ENCODE peak calls at places on chromosomes 16 and 17, in eight cellular contexts. O is psoas muscle, C is stomach, B is ascending aorta, T is OCI-LY7, X is body of pancreas, U is H9, H is tibial artery. W is an unnamed sample.

GRCh38 chr17:4175921-4176802 is 33.2 kb downstream of the CYB5D2 start:
- DNase-seq in O (no peak), C (no peak), B (no peak), T (no peak), X (no peak), U (no peak), H (no peak), W (peak; percentile 28)

GRCh38 chr17:12821376-12821940 is 32.2 kb downstream of the ARHGAP44 start:
- DNase-seq in O (no peak), C (no peak), B (no peak), T (no peak), X (no peak), U (no peak), H (no peak), W (no peak)

GRCh38 chr17:979539-980405 is at the start of gene NXN:
- DNase-seq in O (peak; percentile 87), C (peak; percentile 91), B (no peak), T (peak; percentile 81), X (peak; percentile 89), U (peak; percentile 91), H (peak; percentile 91), W (peak; percentile 90)

GRCh38 chr16:57901480-57902069 is 69.4 kb downstream of the CNGB1 start:
- DNase-seq in O (no peak), C (no peak), B (no peak), T (no peak), X (no peak), U (no peak), H (no peak), W (no peak)

GRCh38 chr17:1808649-1809048 is 21.1 kb downstream of the SMYD4 start:
- DNase-seq in O (no peak), C (no peak), B (no peak), T (no peak), X (no peak), U (no peak), H (no peak), W (no peak)

GRCh38 chr17:19978206-19978802 is 676 bp upstream of the AKAP10 start:
- DNase-seq in O (peak; percentile 21), C (no peak), B (no peak), T (no peak), X (no peak), U (peak; percentile 73), H (no peak), W (peak; percentile 4)

GRCh38 chr17:78717431-78717980 is 64.6 kb downstream of the CYTH1 start:
- DNase-seq in O (no peak), C (no peak), B (no peak), T (peak; percentile 52), X (peak; percentile 29), U (no peak), H (no peak), W (no peak)

GRCh38 chr16:25126820-25127232 is 15.3 kb downstream of the LCMT1 start:
- DNase-seq in O (no peak), C (no peak), B (no peak), T (peak; percentile 35), X (peak; percentile 43), U (no peak), H (no peak), W (peak; percentile 5)

GRCh38 chr17:4509402-4509801 is 10.7 kb downstream of the SPNS2 start:
- DNase-seq in O (no peak), C (peak; percentile 80), B (peak; percentile 41), T (peak; percentile 39), X (peak; percentile 44), U (no peak), H (peak; percentile 83), W (no peak)

GRCh38 chr16:69883744-69884143 is 67.4 kb upstream of the CLEC18A start:
- DNase-seq in O (no peak), C (no peak), B (no peak), T (no peak), X (no peak), U (no peak), H (no peak), W (no peak)

GRCh38 chr17:73652886-73653480 is 8.7 kb upstream of the SDK2 start:
- DNase-seq in O (no peak), C (no peak), B (no peak), T (no peak), X (no peak), U (no peak), H (no peak), W (no peak)

GRCh38 chr16:61432421-61432820 is 603.8 kb downstream of the CDH8 start:
- DNase-seq in O (no peak), C (no peak), B (no peak), T (no peak), X (no peak), U (no peak), H (no peak), W (no peak)

GRCh38 chr17:58303981-58304734 is 23.4 kb upstream of the MPO start:
- DNase-seq in O (no peak), C (peak; percentile 52), B (no peak), T (peak; percentile 66), X (peak; percentile 52), U (peak; percentile 90), H (no peak), W (peak; percentile 38)

GRCh38 chr16:66437391-66437945 is 10.4 kb downstream of the BEAN1 start:
- DNase-seq in O (no peak), C (no peak), B (no peak), T (no peak), X (no peak), U (no peak), H (no peak), W (no peak)

GRCh38 chr16:19115148-19116021 is 1.6 kb downstream of the ITPRIPL2 start:
- DNase-seq in O (no peak), C (no peak), B (no peak), T (no peak), X (no peak), U (no peak), H (peak; percentile 64), W (no peak)

GRCh38 chr17:55157165-55157564 is 107.6 kb upstream of the HLF start:
- DNase-seq in O (no peak), C (no peak), B (no peak), T (no peak), X (no peak), U (no peak), H (no peak), W (no peak)

GRCh38 chr17:28746611-28747045 is 2.8 kb downstream of the TRAF4 start:
- DNase-seq in O (no peak), C (peak; percentile 91), B (no peak), T (no peak), X (peak; percentile 83), U (peak; percentile 78), H (no peak), W (no peak)

GRCh38 chr17:56638536-56639177 is 45.2 kb downstream of the NOG start:
- DNase-seq in O (no peak), C (no peak), B (no peak), T (no peak), X (no peak), U (no peak), H (no peak), W (no peak)

GRCh38 chr17:76938009-76938408 is 69.8 kb downstream of the MGAT5B start:
- DNase-seq in O (no peak), C (no peak), B (no peak), T (no peak), X (no peak), U (no peak), H (no peak), W (no peak)

GRCh38 chr17:63406689-63407330 is 39.3 kb downstream of the CYB561 start:
- DNase-seq in O (no peak), C (peak; percentile 75), B (no peak), T (peak; percentile 88), X (peak; percentile 81), U (peak; percentile 87), H (no peak), W (peak; percentile 54)

GRCh38 chr17:65559802-65560627 is 1.4 kb downstream of the AXIN2 start:
- DNase-seq in O (peak; percentile 41), C (peak; percentile 30), B (no peak), T (peak; percentile 39), X (peak; percentile 24), U (peak; percentile 74), H (no peak), W (no peak)

GRCh38 chr16:4566144-4566543 is 10.0 kb downstream of the C16orf96 start:
- DNase-seq in O (no peak), C (no peak), B (no peak), T (no peak), X (no peak), U (no peak), H (no peak), W (no peak)

DNA sequence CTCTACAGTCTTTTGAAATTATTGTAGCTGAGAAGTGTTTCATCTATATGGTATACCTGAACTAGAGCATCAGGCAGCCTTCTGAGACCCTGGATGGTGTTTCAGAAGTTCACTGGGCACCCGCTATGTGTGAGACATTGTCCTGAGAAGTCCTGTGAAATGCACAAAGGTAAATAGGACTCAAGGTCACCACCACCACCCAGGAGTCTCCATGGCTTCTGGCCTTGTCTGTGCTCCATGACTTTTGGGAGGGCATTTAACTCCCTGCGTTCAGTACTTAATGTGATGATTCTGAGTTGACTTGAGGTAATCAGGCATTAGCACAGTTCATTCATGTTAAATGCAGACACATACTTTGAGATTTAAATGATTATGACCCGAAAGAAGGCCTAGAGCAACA is 1.1 kb downstream of the MLYCD start:
- DNase-seq in O (no peak), C (no peak), B (no peak), T (no peak), X (peak; percentile 35), U (no peak), H (no peak), W (no peak)
- H3K9me3 ChIP-seq in O (no peaks in the 10 kb centered on the region), C (no peaks in the 10 kb centered on the region), B (no peaks in the 10 kb centered on the region), T (no peaks in the 10 kb centered on the region), X (no peaks in the 10 kb centered on the region), U (no peaks in the 10 kb centered on the region), H (no peaks in the 10 kb centered on the region), W (no peaks in the 10 kb centered on the region)

GRCh38 chr16:10949424-10949970 is 5.1 kb downstream of the CLEC16A start:
- DNase-seq in O (no peak), C (no peak), B (no peak), T (peak; percentile 93), X (no peak), U (peak; percentile 88), H (no peak), W (peak; percentile 45)
- TF ChIP-seq CTCF in O (no peak), C (no peak), B (no peak), T (peak; percentile 75), X (no peak), U (peak; percentile 52), H (no peak), W (no peak)

GRCh38 chr16:63904930-63905329 is 1216.9 kb downstream of the CDH11 start:
- DNase-seq in O (no peak), C (no peak), B (no peak), T (no peak), X (no peak), U (no peak), H (no peak), W (no peak)
- H3K9me3 ChIP-seq in O (no peaks in the 10 kb centered on the region), C (no peaks in the 10 kb centered on the region), B (no peaks in the 10 kb centered on the region), T (no peaks in the 10 kb centered on the region), X (no peaks in the 10 kb centered on the region), U (no peaks in the 10 kb centered on the region), H (no peaks in the 10 kb centered on the region), W (peaks cover 5% of the 10 kb centered on the region)

DNA sequence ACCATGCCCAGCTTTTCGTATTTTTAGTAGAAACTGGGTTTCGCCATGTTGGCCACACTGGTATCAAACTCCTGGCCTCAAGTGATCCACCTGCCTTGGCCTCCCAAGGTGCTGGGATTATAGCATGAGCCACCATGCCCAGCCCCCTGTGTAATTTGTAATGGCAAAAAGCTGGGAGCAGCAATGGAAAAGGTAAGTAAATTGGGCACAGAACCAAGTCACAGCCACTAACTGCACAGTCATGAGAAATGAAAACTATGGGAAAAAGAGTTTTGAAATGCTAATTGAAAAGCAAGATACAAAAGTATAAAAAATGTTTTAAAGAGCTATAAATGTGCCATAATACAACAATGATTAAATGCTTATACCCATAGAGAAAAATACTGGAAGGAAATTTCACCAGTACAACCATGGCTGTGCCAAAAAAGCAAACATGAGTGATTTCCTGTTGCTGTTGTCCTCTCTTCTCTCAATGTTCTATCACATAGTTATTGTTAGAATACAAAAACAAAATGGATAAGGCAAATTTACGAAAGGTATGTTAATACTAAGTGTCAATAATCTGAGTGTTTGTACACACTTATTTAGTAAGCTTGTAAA is 6.2 kb downstream of the NTAN1 start:
- DNase-seq in O (no peak), C (no peak), B (no peak), T (no peak), X (no peak), U (no peak), H (no peak), W (no peak)
- TF ChIP-seq CTCF in O (no peak), C (no peak), B (no peak), T (no peak), X (no peak), U (no peak), H (no peak), W (no peak)

W was measured in CD4-positive, alpha-beta T cell.